ENCODE peak calls at places on chromosome 16, in ten cellular contexts. Q is breast epithelium; I is non-pigmented ciliary epithelial cell; F is cardiac muscle cell; C is substantia nigra; R is kidney glomerular epithelial cell; O is GM23338; Y is stimulated activated CD4-positive, alpha-beta T cell treated with anti-CD3 and anti-CD28 coated beads, TNF-alpha, amount 100 ng/mL, for 48 hours; T is fibroblast of lung; D is RWPE1. S is an unnamed sample.

GRCh38 chr16:67235816-67236547 is 9.1 kb downstream of the TMEM208 start:
- DNase-seq in R (no peak), Y (peak), Q (no peak), I (no peak), D (no peak), O (no peak), T (no peak), C (no peak), F (no peak), S (no peak)

GRCh38 chr16:89442990-89443726 is 47.2 kb downstream of the ANKRD11 start:
- DNase-seq in D (peak), I (no peak), Q (peak), T (peak), C (no peak), R (peak), O (no peak), Y (no peak), F (peak), S (no peak)

GRCh38 chr16:19804538-19805323 is 79.9 kb downstream of the GPRC5B start:
- DNase-seq in C (no peak), R (no peak), T (peak), D (peak), O (peak), Y (no peak), I (no peak), F (peak), Q (peak), S (no peak)

GRCh38 chr16:2142942-2143868 is 5.2 kb upstream of the RAB26 start:
- DNase-seq in C (no peak), Y (no peak), Q (no peak), D (no peak), O (no peak), R (no peak), I (no peak), F (no peak), T (no peak), S (no peak)

GRCh38 chr16:76035689-76036088 is 241.5 kb upstream of the CNTNAP4 start:
- DNase-seq in F (no peak), R (no peak), C (no peak), O (peak), T (no peak), Q (no peak), Y (no peak), I (no peak), D (no peak), S (no peak)

GRCh38 chr16:14375132-14375491 is 254.9 kb downstream of the PARN start:
- DNase-seq in T (peak), D (no peak), F (peak), I (no peak), C (no peak), Q (no peak), Y (no peak), R (no peak), O (no peak), S (no peak)

GRCh38 chr16:4954714-4955113 is 3.4 kb upstream of the SEC14L5 start:
- DNase-seq in Q (no peak), Y (no peak), T (no peak), F (no peak), D (no peak), C (no peak), O (no peak), R (no peak), I (no peak), S (no peak)

GRCh38 chr16:83517398-83517797 is 290.4 kb upstream of the HSBP1 start:
- DNase-seq in C (no peak), Y (no peak), O (peak), R (no peak), F (no peak), T (no peak), Q (no peak), D (no peak), I (no peak), S (no peak)

GRCh38 chr16:1533443-1533951 is at the start of gene TMEM204:
- DNase-seq in Y (no peak), T (peak), F (peak), O (peak), D (no peak), I (no peak), Q (peak), C (no peak), R (no peak), S (no peak)

GRCh38 chr16:62370445-62370844 is 334.2 kb upstream of the CDH8 start:
- DNase-seq in T (no peak), D (no peak), Y (no peak), Q (no peak), R (no peak), C (no peak), O (no peak), F (no peak), I (no peak), S (no peak)

GRCh38 chr16:89376812-89377445 is 113.4 kb downstream of the ANKRD11 start:
- DNase-seq in Y (no peak), I (no peak), F (no peak), R (no peak), Q (no peak), O (no peak), C (no peak), T (no peak), D (no peak), S (no peak)

GRCh38 chr16:50721549-50722409 is 20.1 kb upstream of the CYLD start:
- DNase-seq in C (no peak), R (peak), F (no peak), I (no peak), Y (no peak), D (peak), O (no peak), Q (no peak), T (no peak), S (no peak)

GRCh38 chr16:8847623-8848022 is 21.2 kb downstream of the CARHSP1 start:
- DNase-seq in R (no peak), C (no peak), Y (no peak), F (no peak), D (no peak), T (no peak), Q (no peak), I (no peak), O (no peak), S (no peak)

GRCh38 chr16:74735554-74735953 is 34.9 kb upstream of the MLKL start:
- DNase-seq in Y (no peak), D (no peak), O (no peak), T (no peak), C (no peak), Q (no peak), I (no peak), F (no peak), R (no peak), S (no peak)

GRCh38 chr16:275786-276232 is at the start of gene RGS11:
- DNase-seq in I (no peak), F (no peak), C (no peak), O (no peak), R (no peak), T (no peak), D (no peak), Y (no peak), Q (no peak), S (no peak)

S was measured in glutamatergic neuron.